ENCODE peak calls at places on chromosomes 12 and 14, in seven cellular contexts. A is right atrium auricular region; P is uterus; Q is upper lobe of right lung; U is CD8-positive, alpha-beta T cell; R is BE2C; K is IMR-90. H is an unnamed sample.

GRCh38 chr14:80930836-80931389 is 10.6 kb downstream of the CEP128 start:
- DNase-seq in P (no peak), U (peak; percentile 77), R (no peak), K (peak; percentile 96), A (no peak), Q (no peak), H (no peak)

GRCh38 chr14:70901218-70901772 is 6.0 kb upstream of the PCNX1 start:
- DNase-seq in P (no peak), K (peak; percentile 66), U (no peak), Q (no peak), R (no peak), A (no peak), H (no peak)

GRCh38 chr14:81286574-81287370 is 66.0 kb upstream of the GTF2A1 start:
- DNase-seq in R (no peak), K (no peak), P (no peak), U (no peak), Q (no peak), A (no peak), H (no peak)

GRCh38 chr12:49126852-49127763 is 4.1 kb downstream of the TUBA1B start:
- DNase-seq in A (no peak), U (no peak), P (no peak), K (no peak), R (no peak), Q (no peak), H (no peak)

GRCh38 chr14:37172024-37172869 is at the start of gene SLC25A21:
- DNase-seq in A (peak; percentile 85), P (peak; percentile 69), Q (peak; percentile 90), R (no peak), U (no peak), K (peak; percentile 82), H (no peak)

GRCh38 chr14:32469388-32470160 is 140.5 kb downstream of the AKAP6 start:
- DNase-seq in P (no peak), K (peak; percentile 76), R (no peak), Q (no peak), A (no peak), U (no peak), H (no peak)

GRCh38 chr12:25970082-25970481 is 11.6 kb downstream of the RASSF8 start:
- DNase-seq in U (no peak), A (no peak), Q (no peak), R (no peak), P (no peak), K (no peak), H (no peak)

GRCh38 chr14:51155331-51155730 is 60.4 kb upstream of the TRIM9 start:
- DNase-seq in P (no peak), Q (no peak), R (no peak), U (no peak), K (no peak), A (no peak), H (no peak)

GRCh38 chr14:31484754-31485153 is 3.1 kb downstream of the GPR33 start:
- DNase-seq in P (no peak), A (no peak), K (no peak), U (no peak), Q (no peak), R (no peak), H (no peak)

DNA sequence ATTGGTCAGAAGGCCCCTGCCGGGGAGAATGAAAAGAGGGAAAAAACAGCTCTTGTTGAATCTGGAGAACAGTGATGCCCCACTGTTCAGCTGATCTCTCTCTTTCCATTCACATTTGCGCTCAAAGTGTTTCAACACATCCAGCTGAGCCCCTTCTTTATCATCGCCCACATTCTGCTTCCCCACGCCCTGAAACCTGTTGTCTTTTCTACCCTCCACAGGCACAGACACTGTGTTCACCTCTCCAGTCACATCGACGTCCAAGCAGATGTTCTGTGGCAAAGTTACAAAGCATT is 338.7 kb downstream of the EGLN3 start:
- DNase-seq in U (no peak), K (no peak), P (no peak), A (no peak), Q (no peak), R (no peak), H (no peak)
- TF ChIP-seq CTCF in U (no peak), K (no peak), P (no peak), A (no peak), Q (no peak), R (no peak), H (no peak)

GRCh38 chr12:42140901-42141300 is 3.8 kb downstream of the GXYLT1 start:
- DNase-seq in P (no peak), Q (no peak), K (peak; percentile 53), A (no peak), R (no peak), U (no peak), H (no peak)

GRCh38 chr12:42143401-42144173 is 1.1 kb downstream of the GXYLT1 start:
- DNase-seq in A (no peak), K (peak; percentile 28), Q (no peak), U (no peak), R (no peak), P (no peak), H (no peak)

GRCh38 chr12:42144424-42145196 is at the start of gene GXYLT1:
- DNase-seq in K (peak; percentile 91), R (peak; percentile 93), U (peak; percentile 75), P (peak; percentile 85), Q (peak; percentile 98), A (peak; percentile 86), H (peak; percentile 68)

GRCh38 chr12:42144174-42144423 is 575 bp downstream of the GXYLT1 start:
- DNase-seq in Q (no peak), A (no peak), P (no peak), R (no peak), K (no peak), U (no peak), H (no peak)

GRCh38 chr12:42141981-42142606 is 2.6 kb downstream of the GXYLT1 start:
- DNase-seq in K (no peak), Q (no peak), U (no peak), R (no peak), P (no peak), A (no peak), H (no peak)
- H3K4me1 ChIP-seq in K (peaks cover 4% of the 10 kb centered on the region), Q (peaks cover 17% of the 10 kb centered on the region), U (peaks cover 13% of the 10 kb centered on the region), R (no peaks in the 10 kb centered on the region), P (no peaks in the 10 kb centered on the region), A (no peaks in the 10 kb centered on the region), H (peaks cover 6% of the 10 kb centered on the region)

DNA sequence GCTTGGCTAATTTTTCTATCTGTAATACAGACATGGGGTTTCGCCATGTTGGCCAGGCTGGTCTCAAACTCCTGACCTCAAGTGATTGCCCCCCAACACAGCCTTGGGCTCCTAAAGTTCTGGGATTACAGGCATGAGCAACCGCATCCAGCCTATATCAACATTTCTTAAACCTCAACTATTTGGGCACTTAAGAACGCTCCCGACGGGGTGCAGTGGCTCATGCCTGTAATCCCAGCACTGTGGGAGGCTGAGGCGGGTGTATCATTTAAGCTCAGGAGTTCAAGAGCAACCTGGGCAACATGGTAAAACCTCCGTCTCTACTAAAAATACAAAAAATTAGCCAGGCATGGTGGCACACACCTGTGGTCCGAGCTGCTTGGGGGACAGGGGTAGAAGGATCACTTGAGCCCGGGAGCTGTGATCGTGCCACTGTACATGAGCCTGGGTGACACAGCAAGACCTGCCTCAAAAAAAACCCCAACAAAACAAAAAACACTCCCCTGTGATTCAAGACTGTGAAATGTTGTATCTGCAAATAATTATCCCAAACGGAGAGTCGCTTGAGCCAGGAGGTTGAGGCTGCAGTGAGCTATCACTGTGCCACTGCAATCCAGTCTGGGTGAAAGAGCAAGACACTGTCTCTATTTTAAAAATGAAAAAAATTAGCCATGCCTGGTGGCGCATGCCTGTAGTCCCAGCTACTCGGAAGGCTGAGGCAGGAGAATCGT is 21.5 kb downstream of the PPTC7 start:
- DNase-seq in Q (no peak), R (no peak), A (no peak), U (no peak), P (no peak), K (no peak), H (no peak)
- H3K4me3 ChIP-seq in Q (no peak overlapping the region), R (no peak overlapping the region), A (no peak overlapping the region), U (no peak overlapping the region), P (no peak overlapping the region), K (no peak overlapping the region), H (no peak overlapping the region)

GRCh38 chr12:30695327-30696102 is at the start of gene IPO8:
- DNase-seq in R (peak; percentile 94), A (peak; percentile 89), P (peak; percentile 92), U (peak; percentile 89), K (peak; percentile 89), Q (peak; percentile 96), H (peak; percentile 85)
- TF ChIP-seq CTCF in R (peak; percentile 44), A (peak; percentile 31), P (peak; percentile 20), U (no peak), K (peak; percentile 23), Q (peak; percentile 33), H (peak; percentile 20)

GRCh38 chr12:104465379-104465778 is 8.6 kb downstream of the CHST11 start:
- DNase-seq in R (no peak), P (no peak), Q (no peak), U (no peak), A (no peak), K (no peak), H (no peak)
- H3K4me1 ChIP-seq in R (peaks cover 18% of the 10 kb centered on the region), P (no peaks in the 10 kb centered on the region), Q (peaks cover 60% of the 10 kb centered on the region), U (peaks cover 90% of the 10 kb centered on the region), A (no peaks in the 10 kb centered on the region), K (no peaks in the 10 kb centered on the region), H (peaks cover 23% of the 10 kb centered on the region)

H was measured in thoracic aorta.